ENCODE peak calls at places on chromosomes 11 and 22, in six cellular contexts. Y, Q, E, D, U and P are unnamed samples.
A peak's percentile ranks its signal among the peaks of the same experiment; 100 is the strongest.

GRCh38 chr11:18312663-18313420 is 9.1 kb downstream of the HPS5 start:
- DNase-seq in Y (peak; percentile 74), Q (no peak), E (no peak), D (no peak), U (no peak), P (no peak)

GRCh38 chr11:134004406-134005197 is 47.8 kb upstream of the IGSF9B start:
- DNase-seq in Y (no peak), Q (no peak), E (no peak), D (no peak), U (no peak), P (no peak)

GRCh38 chr11:114290503-114291239 is 5.5 kb upstream of the NNMT start:
- DNase-seq in Y (peak; percentile 68), Q (no peak), E (no peak), D (no peak), U (no peak), P (no peak)

GRCh38 chr22:47300698-47301405 is 538.4 kb downstream of the TBC1D22A start:
- DNase-seq in Y (no peak), Q (no peak), E (no peak), D (no peak), U (no peak), P (no peak)

GRCh38 chr22:17137226-17137625 is 16.1 kb upstream of the TMEM121B start:
- DNase-seq in Y (no peak), Q (no peak), E (no peak), D (no peak), U (no peak), P (no peak)

GRCh38 chr11:31779268-31779879 is 31.7 kb downstream of the PAX6 start:
- DNase-seq in Y (peak; percentile 68), Q (no peak), E (no peak), D (no peak), U (no peak), P (no peak)

GRCh38 chr11:17516551-17517150 is 27.6 kb downstream of the USH1C start:
- DNase-seq in Y (no peak), Q (no peak), E (peak; percentile 5), D (no peak), U (no peak), P (no peak)

GRCh38 chr11:6240691-6241285 is 1.9 kb downstream of the CNGA4 start:
- DNase-seq in Y (no peak), Q (no peak), E (no peak), D (no peak), U (no peak), P (no peak)